ENCODE peak calls at places on chromosomes 2 and 18, in five cellular contexts. V, D, E, R and B are unnamed samples.

GRCh38 chr2:10091182-10091932 is 11.1 kb upstream of the CYS1 start:
- ATAC-seq in V (peak; percentile 65), D (peak; percentile 76), E (peak; percentile 63), R (no peak), B (peak; percentile 34)

GRCh38 chr2:119488245-119489182 is 35.8 kb downstream of the SCTR start:
- ATAC-seq in V (no peak), D (peak; percentile 61), E (no peak), R (no peak), B (no peak)

GRCh38 chr18:74251297-74252031 is 40.3 kb downstream of the CYB5A start:
- ATAC-seq in V (peak; percentile 39), D (peak; percentile 80), E (no peak), R (peak; percentile 78), B (peak; percentile 49)

GRCh38 chr18:74796928-74797576 is 199.4 kb downstream of the ZNF407 start:
- ATAC-seq in V (no peak), D (no peak), E (peak; percentile 89), R (peak; percentile 78), B (no peak)

GRCh38 chr2:33205693-33206434 is 259.1 kb downstream of the LTBP1 start:
- ATAC-seq in V (no peak), D (no peak), E (no peak), R (no peak), B (no peak)

GRCh38 chr2:7429733-7430132 is 512.5 kb downstream of the RNF144A start:
- ATAC-seq in V (no peak), D (no peak), E (no peak), R (no peak), B (no peak)

GRCh38 chr2:10876963-10877362 is 34.8 kb upstream of the KCNF1 start:
- ATAC-seq in V (no peak), D (no peak), E (no peak), R (no peak), B (no peak)

GRCh38 chr18:31192086-31192776 is 29.6 kb upstream of the DSC1 start:
- ATAC-seq in V (no peak), D (no peak), E (no peak), R (no peak), B (no peak)

GRCh38 chr2:120012363-120012762 is 514 bp upstream of the EPB41L5 start:
- ATAC-seq in V (no peak), D (no peak), E (no peak), R (no peak), B (no peak)

GRCh38 chr2:135475128-135475527 is 55.9 kb downstream of the ZRANB3 start:
- ATAC-seq in V (no peak), D (no peak), E (no peak), R (no peak), B (no peak)

GRCh38 chr18:34866310-34866709 is 156.2 kb downstream of the DTNA start:
- ATAC-seq in V (no peak), D (no peak), E (no peak), R (no peak), B (no peak)

GRCh38 chr2:30266051-30266621 is 34.8 kb downstream of the LBH start:
- ATAC-seq in V (peak; percentile 40), D (no peak), E (peak; percentile 41), R (peak; percentile 35), B (peak; percentile 41)

GRCh38 chr2:182668671-182669070 is 47.4 kb upstream of the DNAJC10 start:
- ATAC-seq in V (peak; percentile 29), D (no peak), E (no peak), R (peak; percentile 96), B (no peak)

GRCh38 chr2:174383796-174384195 is 11.7 kb upstream of the SCRN3 start:
- ATAC-seq in V (no peak), D (no peak), E (no peak), R (no peak), B (no peak)

DNA sequence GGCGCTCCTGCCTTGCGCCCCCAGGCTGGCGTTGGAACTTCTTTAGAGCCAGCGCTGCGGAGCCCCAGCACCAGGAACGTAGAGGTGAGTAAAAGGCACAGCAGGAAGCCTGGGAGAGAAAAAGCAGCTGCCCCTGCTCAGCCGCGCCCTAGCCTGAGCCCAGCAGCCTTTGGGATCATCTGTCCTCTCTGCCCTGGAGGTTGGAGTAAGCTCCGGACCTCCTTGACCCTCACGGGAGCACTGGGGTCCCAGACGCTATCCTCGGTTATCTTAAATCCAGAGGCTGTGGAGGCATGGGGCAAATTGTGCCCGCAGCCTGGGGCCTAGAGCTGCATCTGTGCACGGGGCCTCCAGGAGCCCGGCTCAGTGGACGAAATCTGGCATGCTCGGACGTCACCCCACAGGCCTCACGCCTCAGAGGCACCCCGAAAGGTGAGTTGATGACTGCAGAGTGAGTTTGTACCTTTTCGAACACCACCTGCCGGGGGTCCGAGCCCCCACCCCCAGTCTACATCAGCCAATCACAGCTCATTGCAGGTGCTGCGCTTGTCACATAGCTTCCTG is 1.6 kb upstream of the SLC66A2 start:
- ATAC-seq in V (no peak), D (peak; percentile 64), E (no peak), R (no peak), B (no peak)
- H3K4me3 ChIP-seq in V (no peak overlapping the region), D (peak overlapping the region; percentile 66), E (no peak overlapping the region), R (no peak overlapping the region), B (no peak overlapping the region)

GRCh38 chr2:65395621-65396347 is 36.6 kb downstream of the SPRED2 start:
- ATAC-seq in V (no peak), D (no peak), E (no peak), R (no peak), B (no peak)
- H3K4me3 ChIP-seq in V (no peak overlapping the region), D (no peak overlapping the region), E (no peak overlapping the region), R (no peak overlapping the region), B (no peak overlapping the region)

DNA sequence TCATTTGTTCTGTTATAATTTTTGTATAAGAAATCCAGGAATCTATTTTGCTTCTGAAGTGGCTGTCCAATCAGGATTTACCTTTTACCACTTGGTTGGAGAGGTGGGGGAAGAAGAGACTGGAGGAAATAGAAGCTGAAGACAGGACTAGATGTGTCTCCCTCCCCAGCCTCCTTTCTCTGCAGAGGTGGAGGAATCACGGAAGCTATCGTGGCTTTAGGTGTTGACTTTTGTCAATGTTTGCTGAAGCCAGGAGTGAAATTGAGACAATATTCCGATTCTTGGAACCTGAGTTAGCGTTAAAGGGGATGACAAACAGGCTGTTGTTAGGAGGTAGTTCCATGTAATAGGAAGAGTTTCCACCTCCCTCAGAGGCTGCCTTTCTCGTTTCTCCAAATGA is 43.5 kb downstream of the PDCL3 start:
- ATAC-seq in V (no peak), D (no peak), E (no peak), R (no peak), B (no peak)
- H3K4me3 ChIP-seq in V (no peak overlapping the region), D (no peak overlapping the region), E (no peak overlapping the region), R (no peak overlapping the region), B (no peak overlapping the region)

GRCh38 chr2:235499306-235499812 is 5.5 kb downstream of the AGAP1 start:
- ATAC-seq in V (no peak), D (no peak), E (no peak), R (no peak), B (no peak)

GRCh38 chr2:235500110-235500760 is 6.4 kb downstream of the AGAP1 start:
- ATAC-seq in V (no peak), D (no peak), E (no peak), R (no peak), B (no peak)

GRCh38 chr2:235498556-235499305 is 4.9 kb downstream of the AGAP1 start:
- ATAC-seq in V (no peak), D (peak; percentile 23), E (no peak), R (peak; percentile 30), B (no peak)

GRCh38 chr2:235500761-235501662 is 7.2 kb downstream of the AGAP1 start:
- ATAC-seq in V (no peak), D (no peak), E (no peak), R (no peak), B (no peak)

DNA sequence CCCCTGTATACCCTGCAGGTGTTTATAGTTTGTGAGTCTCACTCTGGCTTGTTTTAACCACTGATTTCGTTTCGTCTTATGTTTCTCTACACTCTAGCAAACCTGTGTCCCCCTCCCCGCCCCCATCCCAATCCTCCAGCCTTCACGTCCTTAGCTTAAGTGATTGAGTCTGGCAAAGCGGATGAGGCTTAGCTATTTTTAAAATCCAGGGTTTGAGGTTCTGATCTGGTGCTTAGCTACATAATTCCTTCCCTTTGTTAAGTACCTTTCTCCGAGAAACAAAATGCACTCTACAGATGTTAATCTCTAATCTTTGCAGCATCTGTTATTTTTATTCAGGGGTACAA is 7.8 kb downstream of the AGAP1 start:
- ATAC-seq in V (no peak), D (no peak), E (no peak), R (no peak), B (no peak)
- H3K4me3 ChIP-seq in V (no peak overlapping the region), D (peak overlapping the region; percentile 20), E (peak overlapping the region; percentile 11), R (no peak overlapping the region), B (no peak overlapping the region)

GRCh38 chr18:10232062-10232461 is 222.4 kb upstream of the APCDD1 start:
- ATAC-seq in V (no peak), D (no peak), E (no peak), R (no peak), B (no peak)

GRCh38 chr18:10235553-10235952 is 218.9 kb upstream of the APCDD1 start:
- ATAC-seq in V (no peak), D (no peak), E (no peak), R (no peak), B (no peak)

GRCh38 chr18:10234281-10234680 is 220.2 kb upstream of the APCDD1 start:
- ATAC-seq in V (no peak), D (no peak), E (no peak), R (no peak), B (no peak)

GRCh38 chr18:10233082-10233875 is 221.2 kb upstream of the APCDD1 start:
- ATAC-seq in V (no peak), D (no peak), E (no peak), R (no peak), B (no peak)

DNA sequence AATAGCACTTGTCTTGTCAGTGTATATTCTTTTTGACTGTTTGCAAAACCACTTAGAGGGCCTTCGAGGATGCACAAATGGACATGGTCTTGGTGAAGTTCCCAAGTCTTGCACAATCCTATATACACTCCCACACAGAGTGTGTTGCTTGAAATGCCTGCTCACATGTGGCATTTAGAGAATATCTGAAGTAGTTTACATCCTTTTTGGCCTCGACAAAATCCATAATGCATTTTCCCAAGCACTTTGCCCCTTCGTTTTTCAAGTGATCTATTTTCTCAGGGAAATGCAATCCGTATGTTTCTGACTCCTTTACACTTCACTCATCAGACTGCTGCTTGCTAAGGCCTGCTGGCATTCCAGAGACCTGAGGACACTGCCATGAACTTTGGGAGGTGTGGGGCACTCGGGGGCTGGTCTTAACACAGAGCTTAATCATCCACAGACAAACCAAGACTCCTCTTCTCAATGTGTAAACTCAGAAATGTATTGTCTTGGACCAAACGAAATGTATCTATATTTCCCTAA is 219.5 kb upstream of the APCDD1 start:
- ATAC-seq in V (no peak), D (no peak), E (no peak), R (peak; percentile 50), B (peak; percentile 84)
- H3K4me3 ChIP-seq in V (no peak overlapping the region), D (no peak overlapping the region), E (no peak overlapping the region), R (no peak overlapping the region), B (no peak overlapping the region)

GRCh38 chr18:79496237-79496977 is 100.7 kb downstream of the NFATC1 start:
- ATAC-seq in V (no peak), D (no peak), E (no peak), R (peak; percentile 15), B (peak; percentile 14)
- H3K4me3 ChIP-seq in V (no peak overlapping the region), D (no peak overlapping the region), E (no peak overlapping the region), R (no peak overlapping the region), B (no peak overlapping the region)